ENCODE peak calls at places on chromosomes 16 and 17, in six cellular contexts. J is NCI-H1092; Z is NCI-H2081; Y is NCI-H187; W is activated CD8-positive, alpha-beta memory T cell treated with anti-CD3 and anti-CD28 coated beads for 1 hour; F is heart right ventricle. T is an unnamed sample.

GRCh38 chr17:13114601-13115024 is 96.8 kb upstream of the ELAC2 start:
- DNase-seq in J (peak; percentile 31), Z (peak; percentile 4), Y (no peak), W (no peak), F (peak; percentile 31), T (no peak)

GRCh38 chr17:1203111-1203966 is 23.6 kb upstream of the ABR start:
- DNase-seq in J (no peak), Z (no peak), Y (no peak), W (peak; percentile 57), F (peak; percentile 76), T (no peak)

GRCh38 chr16:59905628-59906027 is 1171.5 kb upstream of the GOT2 start:
- DNase-seq in J (no peak), Z (no peak), Y (no peak), W (no peak), F (no peak), T (no peak)

GRCh38 chr16:56350491-56351405 is 74.6 kb downstream of the AMFR start:
- DNase-seq in J (no peak), Z (no peak), Y (no peak), W (no peak), F (no peak), T (no peak)

GRCh38 chr16:71807905-71808592 is 585 bp downstream of the AP1G1 start:
- DNase-seq in J (no peak), Z (no peak), Y (no peak), W (peak; percentile 16), F (no peak), T (no peak)

GRCh38 chr17:49209061-49209571 is 1.3 kb downstream of the GNGT2 start:
- DNase-seq in J (no peak), Z (no peak), Y (no peak), W (no peak), F (no peak), T (no peak)

GRCh38 chr16:674968-675883 is at the start of gene RHBDL1:
- DNase-seq in J (no peak), Z (no peak), Y (no peak), W (no peak), F (peak; percentile 61), T (no peak)

GRCh38 chr17:42247734-42248133 is 28.5 kb downstream of the STAT5B start:
- DNase-seq in J (no peak), Z (no peak), Y (no peak), W (no peak), F (no peak), T (no peak)

GRCh38 chr17:43976956-43977837 is 23.5 kb upstream of the PYY start:
- DNase-seq in J (no peak), Z (no peak), Y (no peak), W (no peak), F (no peak), T (no peak)

GRCh38 chr17:37614823-37615222 is 5.6 kb upstream of the SYNRG start:
- DNase-seq in J (no peak), Z (no peak), Y (no peak), W (no peak), F (no peak), T (no peak)

GRCh38 chr16:48531011-48531962 is 78.7 kb downstream of the N4BP1 start:
- DNase-seq in J (no peak), Z (no peak), Y (no peak), W (no peak), F (peak; percentile 51), T (no peak)

GRCh38 chr17:46106966-46107644 is 86.1 kb downstream of the KANSL1 start:
- DNase-seq in J (no peak), Z (no peak), Y (no peak), W (no peak), F (no peak), T (no peak)

GRCh38 chr17:17403899-17404576 is 72.8 kb upstream of the MED9 start:
- DNase-seq in J (peak; percentile 85), Z (peak; percentile 78), Y (no peak), W (peak; percentile 32), F (no peak), T (no peak)

GRCh38 chr17:82305727-82306300 is 11.6 kb downstream of the CD7 start:
- DNase-seq in J (no peak), Z (no peak), Y (no peak), W (no peak), F (no peak), T (no peak)

GRCh38 chr16:772959-773358 is 12.4 kb downstream of the MSLN start:
- DNase-seq in J (no peak), Z (no peak), Y (no peak), W (no peak), F (no peak), T (no peak)

GRCh38 chr17:79045830-79046500 is 22.0 kb downstream of the C1QTNF1 start:
- DNase-seq in J (peak; percentile 51), Z (peak; percentile 68), Y (peak; percentile 75), W (peak; percentile 44), F (peak; percentile 80), T (peak; percentile 55)

GRCh38 chr17:44556114-44556853 is 1.0 kb upstream of the FZD2 start:
- DNase-seq in J (no peak), Z (peak; percentile 44), Y (no peak), W (no peak), F (peak; percentile 18), T (no peak)

GRCh38 chr17:81138083-81138482 is 27.2 kb upstream of the PVALEF start:
- DNase-seq in J (no peak), Z (no peak), Y (no peak), W (no peak), F (no peak), T (no peak)

GRCh38 chr17:72421128-72422092 is 300.6 kb downstream of the SOX9 start:
- DNase-seq in J (no peak), Z (peak; percentile 40), Y (no peak), W (no peak), F (no peak), T (peak; percentile 47)

GRCh38 chr16:52022177-52022576 is 524.8 kb downstream of the TOX3 start:
- DNase-seq in J (no peak), Z (no peak), Y (no peak), W (no peak), F (no peak), T (no peak)

GRCh38 chr17:2837147-2837561 is 40.9 kb downstream of the RAP1GAP2 start:
- DNase-seq in J (no peak), Z (no peak), Y (no peak), W (no peak), F (no peak), T (no peak)

GRCh38 chr17:965311-965989 is 14.1 kb downstream of the NXN start:
- DNase-seq in J (no peak), Z (no peak), Y (no peak), W (no peak), F (no peak), T (no peak)